ENCODE peak calls at places on chromosomes 5 and 9, in ten cellular contexts. E, B, T, P, I, J, Z, V, Q and H are unnamed samples.

GRCh38 chr9:72773570-72773969 is 179.3 kb downstream of the ALDH1A1 start:
- DNase-seq in E (no peak), B (no peak), T (no peak), P (no peak), I (peak; percentile 58), J (no peak), Z (no peak), V (no peak), Q (no peak), H (no peak)

GRCh38 chr9:133144142-133144886 is 19.4 kb downstream of the GBGT1 start:
- DNase-seq in E (peak; percentile 27), B (peak; percentile 56), T (peak; percentile 83), P (peak; percentile 85), I (peak; percentile 32), J (peak; percentile 72), Z (peak; percentile 86), V (peak; percentile 93), Q (peak; percentile 69), H (peak; percentile 75)

GRCh38 chr5:124842725-124843595 is 96.5 kb upstream of the ZNF608 start:
- DNase-seq in E (no peak), B (no peak), T (no peak), P (no peak), I (no peak), J (no peak), Z (no peak), V (no peak), Q (peak; percentile 63), H (no peak)

GRCh38 chr5:134438641-134439621 is 27.2 kb upstream of the CDKN2AIPNL start:
- DNase-seq in E (peak; percentile 72), B (peak; percentile 78), T (peak; percentile 58), P (no peak), I (peak; percentile 96), J (no peak), Z (peak; percentile 97), V (peak; percentile 69), Q (no peak), H (peak; percentile 96)

GRCh38 chr5:96807099-96807654 is 568 bp downstream of the ERAP1 start:
- DNase-seq in E (peak; percentile 35), B (peak; percentile 85), T (peak; percentile 88), P (no peak), I (peak; percentile 58), J (no peak), Z (peak; percentile 87), V (peak; percentile 91), Q (peak; percentile 76), H (peak; percentile 88)

GRCh38 chr9:124196814-124197176 is 61.0 kb upstream of the NEK6 start:
- DNase-seq in E (no peak), B (no peak), T (no peak), P (no peak), I (no peak), J (no peak), Z (no peak), V (no peak), Q (no peak), H (no peak)

GRCh38 chr9:124212381-124213050 is 45.2 kb upstream of the NEK6 start:
- DNase-seq in E (peak; percentile 31), B (no peak), T (no peak), P (no peak), I (peak; percentile 74), J (no peak), Z (peak; percentile 87), V (no peak), Q (peak; percentile 71), H (peak; percentile 27)

GRCh38 chr5:141182248-141182647 is at the start of gene PCDHB16:
- DNase-seq in E (no peak), B (no peak), T (peak; percentile 38), P (no peak), I (peak; percentile 16), J (no peak), Z (peak; percentile 87), V (no peak), Q (peak; percentile 16), H (peak; percentile 64)

GRCh38 chr9:84708400-84708799 is 38.9 kb downstream of the NTRK2 start:
- DNase-seq in E (no peak), B (no peak), T (no peak), P (no peak), I (no peak), J (no peak), Z (no peak), V (no peak), Q (no peak), H (no peak)

GRCh38 chr5:404666-405241 is 38.2 kb upstream of the EXOC3 start:
- DNase-seq in E (no peak), B (no peak), T (no peak), P (no peak), I (no peak), J (no peak), Z (no peak), V (no peak), Q (no peak), H (no peak)

GRCh38 chr9:134725605-134725940 is 84.0 kb downstream of the COL5A1 start:
- DNase-seq in E (no peak), B (no peak), T (no peak), P (no peak), I (peak; percentile 58), J (no peak), Z (no peak), V (no peak), Q (no peak), H (no peak)

GRCh38 chr9:134724912-134725604 is 83.5 kb downstream of the COL5A1 start:
- DNase-seq in E (no peak), B (no peak), T (no peak), P (no peak), I (no peak), J (no peak), Z (no peak), V (no peak), Q (no peak), H (no peak)

GRCh38 chr9:134726026-134726721 is 84.6 kb downstream of the COL5A1 start:
- DNase-seq in E (no peak), B (no peak), T (no peak), P (no peak), I (no peak), J (no peak), Z (no peak), V (no peak), Q (no peak), H (no peak)

GRCh38 chr9:134728021-134728795 is 86.6 kb downstream of the COL5A1 start:
- DNase-seq in E (no peak), B (no peak), T (no peak), P (no peak), I (no peak), J (no peak), Z (no peak), V (no peak), Q (no peak), H (no peak)

DNA sequence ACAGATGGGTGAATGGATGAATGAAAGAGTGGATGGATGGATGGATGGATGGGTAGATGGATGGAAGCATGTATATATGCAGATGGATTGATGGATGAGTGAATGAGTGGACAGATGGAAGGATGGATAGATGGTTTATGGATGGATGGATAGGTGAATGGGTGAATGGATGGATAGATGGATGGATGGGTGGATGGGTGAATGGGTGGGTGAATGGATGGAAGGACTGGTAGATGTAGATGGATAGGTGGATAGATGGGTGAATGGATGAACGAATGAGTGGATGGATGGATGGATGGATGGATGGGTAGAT is 85.1 kb downstream of the COL5A1 start:
- DNase-seq in E (no peak), B (no peak), T (no peak), P (no peak), I (no peak), J (no peak), Z (no peak), V (no peak), Q (no peak), H (no peak)
- H3K27me3 ChIP-seq in E (no peaks in the 10 kb centered on the region), B (no peaks in the 10 kb centered on the region), T (no peaks in the 10 kb centered on the region), P (no peaks in the 10 kb centered on the region), I (no peaks in the 10 kb centered on the region), J (no peaks in the 10 kb centered on the region), Z (no peaks in the 10 kb centered on the region), V (no peaks in the 10 kb centered on the region), Q (no peaks in the 10 kb centered on the region), H (no peaks in the 10 kb centered on the region)

DNA sequence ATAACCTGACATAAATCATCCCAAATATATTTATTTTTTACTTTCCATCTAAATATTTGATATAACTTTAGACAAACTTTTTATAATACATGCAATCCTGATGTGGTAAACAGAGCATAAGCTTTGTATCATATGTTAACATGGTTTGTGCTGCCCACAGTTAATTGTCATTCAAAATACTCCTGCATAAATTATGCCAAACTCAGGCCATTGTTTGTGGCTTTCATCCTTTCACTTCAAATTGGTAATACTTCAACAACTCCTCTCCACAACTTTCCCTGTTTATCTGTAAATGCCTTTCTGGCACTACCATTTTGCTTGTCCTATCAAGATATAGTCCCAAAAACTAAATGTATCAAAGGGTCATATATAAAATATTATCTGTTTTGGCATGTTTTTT is 586.7 kb downstream of the HINT1 start:
- DNase-seq in E (no peak), B (no peak), T (no peak), P (no peak), I (no peak), J (no peak), Z (no peak), V (no peak), Q (no peak), H (no peak)
- H3K4me3 ChIP-seq in E (no peak overlapping the region), B (no peak overlapping the region), T (no peak overlapping the region), P (no peak overlapping the region), I (no peak overlapping the region), J (no peak overlapping the region), Z (no peak overlapping the region), V (no peak overlapping the region), Q (no peak overlapping the region), H (no peak overlapping the region)

GRCh38 chr9:128579194-128579593 is 26.8 kb downstream of the SPTAN1 start:
- DNase-seq in E (no peak), B (no peak), T (no peak), P (no peak), I (no peak), J (no peak), Z (no peak), V (no peak), Q (no peak), H (no peak)

GRCh38 chr9:128575921-128576320 is 23.5 kb downstream of the SPTAN1 start:
- DNase-seq in E (no peak), B (no peak), T (no peak), P (no peak), I (peak; percentile 73), J (no peak), Z (peak; percentile 22), V (no peak), Q (no peak), H (no peak)

GRCh38 chr9:128577206-128577605 is 24.8 kb downstream of the SPTAN1 start:
- DNase-seq in E (no peak), B (no peak), T (no peak), P (no peak), I (no peak), J (no peak), Z (no peak), V (no peak), Q (no peak), H (no peak)

GRCh38 chr9:128580731-128581130 is 28.3 kb downstream of the SPTAN1 start:
- DNase-seq in E (no peak), B (no peak), T (no peak), P (no peak), I (no peak), J (no peak), Z (no peak), V (no peak), Q (no peak), H (no peak)

GRCh38 chr9:128575469-128575868 is 23.1 kb downstream of the SPTAN1 start:
- DNase-seq in E (no peak), B (no peak), T (no peak), P (no peak), I (peak; percentile 60), J (no peak), Z (peak; percentile 65), V (no peak), Q (peak; percentile 39), H (no peak)
- H3K36me3 ChIP-seq in E (peaks cover 85% of the 10 kb centered on the region), B (peaks cover 98% of the 10 kb centered on the region), T (peaks cover 99% of the 10 kb centered on the region), P (peaks cover 59% of the 10 kb centered on the region), I (peaks cover 32% of the 10 kb centered on the region), J (peaks cover 29% of the 10 kb centered on the region), Z (peaks cover 89% of the 10 kb centered on the region), V (peaks cover 99% of the 10 kb centered on the region), Q (peaks cover 43% of the 10 kb centered on the region), H (peaks cover 79% of the 10 kb centered on the region)

GRCh38 chr9:135310134-135310533 is 169.4 kb upstream of the PPP1R26 start:
- DNase-seq in E (no peak), B (no peak), T (no peak), P (no peak), I (no peak), J (no peak), Z (no peak), V (no peak), Q (no peak), H (no peak)
- H3K27me3 ChIP-seq in E (no peaks in the 10 kb centered on the region), B (peaks cover 82% of the 10 kb centered on the region), T (no peaks in the 10 kb centered on the region), P (no peaks in the 10 kb centered on the region), I (no peaks in the 10 kb centered on the region), J (no peaks in the 10 kb centered on the region), Z (peaks cover 9% of the 10 kb centered on the region), V (peaks cover 6% of the 10 kb centered on the region), Q (no peaks in the 10 kb centered on the region), H (peaks cover 8% of the 10 kb centered on the region)